ENCODE peak calls at places on chromosomes 13 and 19, in nine cellular contexts. U is GM19239, V is A549, X is right atrium auricular region, T is H54, A is naive B cell, M is body of pancreas, G is SW 1271, I is astrocyte of the cerebellum. E is an unnamed sample.

GRCh38 chr19:50311723-50312635 is 17.2 kb downstream of the KCNC3 start:
- DNase-seq in M (peak; percentile 20), U (no peak), A (no peak), V (peak; percentile 94), I (no peak), G (peak; percentile 31), T (no peak), X (no peak), E (no peak)

GRCh38 chr13:101416181-101417042 is at the start of gene NALCN:
- DNase-seq in A (no peak), V (peak; percentile 6), I (no peak), U (no peak), G (peak; percentile 24), T (peak; percentile 63), X (no peak), M (peak; percentile 31), E (peak; percentile 77)

GRCh38 chr19:16463991-16464575 is 7.7 kb downstream of the EPS15L1 start:
- DNase-seq in U (no peak), X (no peak), A (no peak), I (no peak), V (no peak), T (no peak), M (no peak), G (no peak), E (no peak)

GRCh38 chr19:13998426-13998825 is 7.7 kb downstream of the RFX1 start:
- DNase-seq in T (no peak), V (no peak), U (no peak), I (no peak), M (no peak), G (no peak), A (no peak), X (no peak), E (no peak)

GRCh38 chr13:21957833-21958232 is 287.0 kb downstream of the FGF9 start:
- DNase-seq in I (no peak), T (no peak), U (no peak), M (no peak), A (no peak), V (no peak), X (no peak), G (no peak), E (no peak)

GRCh38 chr13:26914148-26914547 is 153.6 kb upstream of the GPR12 start:
- DNase-seq in A (no peak), U (no peak), M (no peak), I (no peak), G (no peak), X (no peak), V (no peak), T (no peak), E (no peak)

GRCh38 chr13:49353908-49354307 is 90.0 kb downstream of the CAB39L start:
- DNase-seq in U (no peak), I (no peak), X (no peak), V (no peak), T (no peak), M (no peak), G (no peak), A (no peak), E (no peak)

GRCh38 chr13:112588490-112589297 is 741 bp upstream of the TUBGCP3 start:
- DNase-seq in G (no peak), I (no peak), U (no peak), X (no peak), T (no peak), A (no peak), M (peak; percentile 38), V (no peak), E (no peak)

GRCh38 chr19:52638601-52639000 is 446 bp upstream of the ZNF83 start:
- DNase-seq in U (no peak), M (no peak), A (no peak), G (no peak), X (peak; percentile 59), V (no peak), T (peak; percentile 74), I (no peak), E (no peak)

GRCh38 chr19:57068921-57069697 is 50.7 kb upstream of the USP29 start:
- DNase-seq in U (no peak), M (peak; percentile 6), V (no peak), G (no peak), I (no peak), T (peak; percentile 49), A (no peak), X (no peak), E (no peak)

GRCh38 chr13:99959538-99960230 is 11.9 kb downstream of the ZIC5 start:
- DNase-seq in X (no peak), T (no peak), G (no peak), I (no peak), A (no peak), M (no peak), V (no peak), U (no peak), E (peak; percentile 31)

GRCh38 chr19:55700813-55701212 is 25.8 kb downstream of the EPN1 start:
- DNase-seq in A (no peak), T (no peak), X (no peak), V (no peak), U (no peak), G (no peak), M (no peak), I (no peak), E (no peak)

GRCh38 chr13:48976677-48977625 is 1.2 kb downstream of the FNDC3A start:
- DNase-seq in U (no peak), T (no peak), X (peak; percentile 60), M (peak; percentile 94), I (peak; percentile 9), A (no peak), G (no peak), V (no peak), E (no peak)

GRCh38 chr13:34913040-34913439 is 29.0 kb upstream of the NBEA start:
- DNase-seq in U (no peak), T (peak; percentile 0), V (no peak), X (no peak), M (no peak), A (no peak), I (no peak), G (no peak), E (no peak)

GRCh38 chr19:47133021-47133471 is 2.4 kb downstream of the SAE1 start:
- DNase-seq in A (no peak), M (no peak), G (no peak), U (no peak), T (no peak), X (no peak), V (no peak), I (no peak), E (no peak)

GRCh38 chr19:16094360-16095070 is 17.2 kb upstream of the RAB8A start:
- DNase-seq in A (no peak), T (no peak), M (no peak), U (no peak), G (no peak), I (no peak), V (no peak), X (no peak), E (no peak)

GRCh38 chr13:104779311-104779710 is 1713.1 kb upstream of the SLC10A2 start:
- DNase-seq in T (no peak), M (no peak), V (no peak), X (no peak), I (peak; percentile 38), G (no peak), U (no peak), A (no peak), E (no peak)

GRCh38 chr19:37635076-37636056 is 19.9 kb downstream of the ZFP30 start:
- DNase-seq in M (no peak), V (no peak), X (no peak), U (no peak), I (no peak), G (no peak), T (no peak), A (no peak), E (no peak)

GRCh38 chr19:17159466-17160393 is 55.4 kb upstream of the USE1 start:
- DNase-seq in X (no peak), A (no peak), M (no peak), U (no peak), T (no peak), V (no peak), I (no peak), G (no peak), E (no peak)

GRCh38 chr13:60756306-60756705 is 359.3 kb downstream of the TDRD3 start:
- DNase-seq in U (no peak), T (no peak), M (no peak), I (no peak), A (no peak), G (no peak), V (no peak), X (no peak), E (no peak)

GRCh38 chr19:50823389-50824042 is at the start of gene KLK1:
- DNase-seq in V (no peak), U (no peak), M (peak; percentile 93), T (no peak), G (no peak), I (no peak), X (no peak), A (no peak), E (no peak)

GRCh38 chr13:110261166-110262081 is 45.5 kb downstream of the COL4A1 start:
- DNase-seq in X (peak; percentile 56), I (no peak), A (no peak), M (no peak), U (no peak), V (no peak), G (no peak), T (no peak), E (no peak)

E was measured in coronary artery.